ENCODE peak calls at places on chromosomes 4 and X, in nine cellular contexts. U, J, H, G, A, W, T, S and O are unnamed samples.

GRCh38 chr4:185811509-185812364 is at the start of gene SORBS2:
- DNase-seq in G (peak), S (peak), H (peak), T (peak), W (peak), J (peak), U (no peak), A (no peak), O (peak)

GRCh38 chr4:16157609-16158503 is 68.4 kb downstream of the TAPT1 start:
- DNase-seq in T (no peak), A (no peak), U (no peak), W (no peak), G (no peak), J (no peak), S (peak), H (no peak), O (no peak)

GRCh38 chr4:81052119-81053068 is 21.9 kb downstream of the BMP3 start:
- DNase-seq in A (no peak), G (peak), U (peak), H (no peak), T (peak), S (peak), J (peak), W (peak), O (peak)

GRCh38 chr4:78956979-78957378 is 17.7 kb upstream of the PAQR3 start:
- DNase-seq in T (no peak), A (no peak), J (no peak), G (no peak), U (no peak), H (no peak), S (no peak), W (no peak), O (peak)

GRCh38 chr4:126871810-126872209 is 760.9 kb upstream of the INTU start:
- DNase-seq in G (no peak), J (no peak), W (no peak), T (no peak), H (no peak), S (no peak), A (no peak), U (no peak), O (no peak)

GRCh38 chrX:118115948-118116307 is 682 bp downstream of the KLHL13 start:
- DNase-seq in A (no peak), H (no peak), U (no peak), T (no peak), S (no peak), G (no peak), J (no peak), W (no peak), O (no peak)

GRCh38 chr4:140363051-140363450 is 10.4 kb upstream of the SCOC start:
- DNase-seq in T (no peak), A (no peak), J (no peak), H (no peak), S (no peak), W (no peak), U (no peak), G (no peak), O (no peak)

GRCh38 chr4:60216752-60217151 is 983.4 kb upstream of the ADGRL3 start:
- DNase-seq in U (no peak), J (no peak), H (no peak), S (no peak), G (peak), W (no peak), A (no peak), T (no peak), O (no peak)

GRCh38 chrX:78997870-78998558 is 52.8 kb downstream of the P2RY10 start:
- DNase-seq in A (no peak), H (no peak), S (no peak), T (no peak), W (no peak), U (peak), G (no peak), J (no peak), O (no peak)

GRCh38 chrX:96685205-96686099 is 810 bp downstream of the DIAPH2 start:
- DNase-seq in J (peak), T (peak), G (peak), A (no peak), U (peak), S (peak), W (peak), H (no peak), O (no peak)

GRCh38 chrX:118188977-118189376 is 72.4 kb upstream of the KLHL13 start:
- DNase-seq in T (no peak), U (no peak), A (no peak), S (no peak), J (no peak), W (no peak), H (no peak), G (no peak), O (no peak)